ENCODE peak calls at places on chromosomes 11 and 22, in five cellular contexts. D is astrocyte of the spinal cord, W is cardiac muscle cell, L is neural crest cell, I is GM12865. B is an unnamed sample.

GRCh38 chr11:75697906-75698563 is 19.6 kb upstream of the MOGAT2 start:
- DNase-seq in D (no peak), W (no peak), L (no peak), I (no peak), B (no peak)

GRCh38 chr11:61041755-61042518 is 60.4 kb upstream of the CD5 start:
- DNase-seq in D (peak), W (peak), L (peak), I (peak), B (no peak)

GRCh38 chr11:80720295-80720694 is 1279.5 kb upstream of the TENM4 start:
- DNase-seq in D (no peak), W (no peak), L (no peak), I (no peak), B (no peak)

GRCh38 chr11:25615841-25616240 is 716.1 kb upstream of the ANO3 start:
- DNase-seq in D (no peak), W (no peak), L (no peak), I (no peak), B (no peak)

GRCh38 chr22:42343136-42343484 is 72.7 kb upstream of the TCF20 start:
- DNase-seq in D (no peak), W (no peak), L (no peak), I (no peak), B (no peak)

GRCh38 chr22:25196326-25196725 is 3.3 kb upstream of the CRYBB3 start:
- DNase-seq in D (no peak), W (no peak), L (no peak), I (no peak), B (no peak)

GRCh38 chr22:38461057-38461413 is 6.0 kb upstream of the KCNJ4 start:
- DNase-seq in D (no peak), W (peak), L (no peak), I (no peak), B (no peak)

GRCh38 chr22:49570032-49570848 is 257.4 kb downstream of the BRD1 start:
- DNase-seq in D (no peak), W (no peak), L (no peak), I (no peak), B (no peak)

GRCh38 chr11:90134420-90135003 is at the start of gene NAALAD2:
- DNase-seq in D (peak), W (peak), L (peak), I (peak), B (no peak)

GRCh38 chr22:20606041-20606783 is 98.8 kb downstream of the MED15 start:
- DNase-seq in D (peak), W (peak), L (peak), I (peak), B (no peak)
- TF ChIP-seq CTCF in D (peak), W (peak), L (peak), I (peak), B (peak)

GRCh38 chr11:128103278-128103873 is 484.0 kb downstream of the ETS1 start:
- DNase-seq in D (no peak), W (no peak), L (no peak), I (no peak), B (no peak)
- TF ChIP-seq CTCF in D (no peak), W (no peak), L (no peak), I (no peak), B (no peak)

GRCh38 chr22:20015187-20015625 is 1.4 kb downstream of the ARVCF start:
- DNase-seq in D (no peak), W (no peak), L (no peak), I (no peak), B (no peak)

GRCh38 chr22:20013382-20013871 is 3.2 kb downstream of the ARVCF start:
- DNase-seq in D (peak), W (peak), L (peak), I (peak), B (no peak)

GRCh38 chr22:20012741-20013331 is 3.8 kb downstream of the ARVCF start:
- DNase-seq in D (no peak), W (no peak), L (no peak), I (no peak), B (no peak)

GRCh38 chr22:20015971-20016733 is 471 bp downstream of the ARVCF start:
- DNase-seq in D (no peak), W (no peak), L (peak), I (no peak), B (no peak)

DNA sequence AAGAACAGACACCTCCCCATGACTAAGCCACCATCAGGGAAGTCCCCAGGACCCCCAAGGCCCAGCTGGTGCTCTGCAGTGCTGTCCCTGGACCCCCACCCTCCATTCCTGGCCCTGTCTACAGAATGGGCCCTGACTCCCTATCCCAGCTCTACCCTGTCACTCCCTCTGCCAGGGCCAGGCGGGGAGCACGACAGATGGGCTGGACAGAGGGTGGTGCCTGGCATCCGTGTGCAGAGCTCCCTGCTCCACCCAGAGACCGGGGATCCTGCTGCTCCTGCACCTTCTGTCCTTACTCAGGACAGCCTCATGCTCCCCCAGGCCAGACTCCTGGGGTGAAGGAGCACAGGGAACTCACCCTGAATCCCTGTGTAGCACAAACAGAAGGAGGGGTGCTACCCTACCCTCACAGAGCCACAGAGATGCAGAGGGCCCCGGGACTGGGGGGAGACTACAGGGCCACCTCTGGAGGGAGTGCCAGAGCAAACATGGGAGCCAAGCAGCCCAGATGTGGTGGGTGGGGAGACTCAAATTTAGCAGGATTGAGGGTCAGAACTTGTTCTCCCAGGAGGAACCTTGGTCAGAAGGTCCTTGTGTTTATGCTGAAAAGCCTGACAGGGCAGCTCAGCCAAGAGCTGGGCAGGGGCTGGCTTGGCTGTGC is 2.0 kb downstream of the ARVCF start:
- DNase-seq in D (no peak), W (no peak), L (no peak), I (no peak), B (no peak)
- TF ChIP-seq CTCF in D (no peak), W (no peak), L (no peak), I (no peak), B (no peak)

DNA sequence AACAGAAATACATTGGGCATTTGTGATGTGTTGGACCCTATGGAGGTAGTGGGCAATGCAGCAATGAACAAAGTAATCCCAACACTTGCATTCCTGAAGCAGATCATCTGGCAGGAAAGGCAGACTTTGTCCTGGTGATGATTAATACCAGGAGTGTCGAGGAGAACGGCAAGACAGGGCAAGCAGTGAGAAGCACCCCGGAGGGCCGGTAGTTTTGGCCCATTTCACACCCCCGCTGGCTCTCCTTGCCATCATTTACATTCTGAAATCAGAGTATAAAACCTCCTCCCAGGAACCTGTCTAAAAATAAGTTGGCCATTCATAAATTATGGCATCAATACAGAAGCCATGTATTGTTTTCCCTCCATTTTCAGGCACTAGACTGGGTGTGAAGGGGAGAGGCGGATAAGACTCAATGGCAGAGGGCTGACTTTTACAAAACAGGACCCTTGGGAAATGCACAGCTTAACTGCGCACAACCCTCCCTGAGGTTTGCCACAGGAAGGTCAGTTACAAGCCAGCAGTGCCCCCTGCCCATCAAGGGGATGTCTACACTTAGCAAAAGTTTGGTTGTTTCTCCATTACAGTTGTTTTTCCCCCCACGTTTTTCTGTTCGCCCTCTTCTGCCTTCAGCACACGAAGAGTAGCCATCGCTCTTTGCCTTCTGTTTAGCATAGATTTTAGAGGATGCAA is 55.6 kb downstream of the OPCML start:
- DNase-seq in D (no peak), W (no peak), L (no peak), I (no peak), B (no peak)
- TF ChIP-seq CTCF in D (no peak), W (no peak), L (peak), I (no peak), B (no peak)

GRCh38 chr11:124839051-124839971 is 25.9 kb upstream of the ROBO3 start:
- DNase-seq in D (no peak), W (no peak), L (no peak), I (no peak), B (no peak)

GRCh38 chr11:124835918-124836317 is 29.3 kb upstream of the ROBO3 start:
- DNase-seq in D (no peak), W (no peak), L (no peak), I (no peak), B (no peak)

GRCh38 chr11:124839972-124840621 is 25.1 kb upstream of the ROBO3 start:
- DNase-seq in D (no peak), W (no peak), L (peak), I (no peak), B (no peak)

GRCh38 chr11:124834526-124835190 is 30.6 kb upstream of the ROBO3 start:
- DNase-seq in D (no peak), W (no peak), L (no peak), I (no peak), B (no peak)

GRCh38 chr11:124837491-124837856 is 27.8 kb upstream of the ROBO3 start:
- DNase-seq in D (peak), W (peak), L (peak), I (peak), B (peak)
- TF ChIP-seq CTCF in D (peak), W (peak), L (no peak), I (peak), B (peak)

GRCh38 chr11:18352581-18352980 is 30.2 kb downstream of the GTF2H1 start:
- DNase-seq in D (peak), W (peak), L (no peak), I (no peak), B (no peak)
- TF ChIP-seq CTCF in D (no peak), W (no peak), L (no peak), I (no peak), B (no peak)

DNA sequence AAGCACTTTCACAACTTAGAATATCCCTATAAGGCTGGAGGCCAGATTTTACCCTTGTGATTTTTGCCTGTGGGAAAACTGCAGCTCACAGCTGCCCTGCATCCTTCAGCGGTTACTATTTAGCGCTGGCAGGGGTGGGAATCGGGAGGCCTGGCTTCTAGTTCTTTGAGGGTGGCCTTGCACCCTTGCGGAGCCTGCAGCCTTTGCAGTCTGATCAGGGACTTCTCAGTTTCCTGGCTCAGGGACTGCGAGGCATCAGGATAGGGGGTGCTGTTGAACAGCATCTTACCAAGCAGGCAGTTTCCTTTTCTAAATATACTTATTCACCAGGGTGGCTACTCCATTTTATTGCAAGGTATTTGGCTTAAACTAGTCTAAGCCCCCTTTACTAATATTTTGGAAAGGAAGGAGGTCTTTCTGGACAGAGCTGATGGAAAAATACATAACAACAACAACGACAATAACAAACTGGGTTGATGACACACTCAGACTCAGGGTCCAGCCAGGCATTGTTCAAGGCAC is 2.9 kb upstream of the APOA1 start:
- DNase-seq in D (no peak), W (peak), L (no peak), I (peak), B (no peak)
- TF ChIP-seq CTCF in D (peak), W (peak), L (no peak), I (peak), B (peak)

GRCh38 chr11:110100476-110101240 is 7.5 kb downstream of the ZC3H12C start:
- DNase-seq in D (no peak), W (no peak), L (no peak), I (no peak), B (no peak)

GRCh38 chr11:110097459-110098012 is 4.3 kb downstream of the ZC3H12C start:
- DNase-seq in D (no peak), W (peak), L (no peak), I (no peak), B (no peak)

GRCh38 chr11:110096369-110096976 is 3.3 kb downstream of the ZC3H12C start:
- DNase-seq in D (no peak), W (no peak), L (no peak), I (no peak), B (no peak)

GRCh38 chr11:110095554-110095953 is 2.4 kb downstream of the ZC3H12C start:
- DNase-seq in D (no peak), W (peak), L (no peak), I (no peak), B (no peak)

DNA sequence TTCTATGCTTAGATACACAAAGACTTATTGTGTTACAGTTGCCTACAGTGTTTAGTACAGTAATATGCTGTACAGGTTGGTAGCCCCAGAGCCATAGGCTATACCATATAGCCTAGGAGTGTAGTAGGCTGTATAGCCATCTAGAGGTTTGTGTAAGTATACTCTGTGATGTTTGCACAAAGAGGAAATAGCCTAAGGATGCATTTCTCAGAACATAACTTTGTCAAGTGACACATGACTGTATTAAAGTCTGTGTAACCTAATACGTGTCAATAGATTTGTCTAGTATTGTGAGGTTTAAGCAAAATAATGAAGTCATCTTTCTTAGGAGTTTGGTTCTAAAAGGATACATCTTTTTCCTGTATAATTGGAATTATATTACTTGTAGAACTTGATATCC is 5.5 kb downstream of the ZC3H12C start:
- DNase-seq in D (no peak), W (no peak), L (no peak), I (no peak), B (no peak)
- TF ChIP-seq CTCF in D (no peak), W (peak), L (no peak), I (peak), B (no peak)

B was measured in AG04449.